ENCODE peak calls at places on chromosomes 5 and 9, in six cellular contexts. Q is CD8-positive, alpha-beta T cell; Z is A549; F is SJSA1; O is heart left ventricle; H is stomach. X is an unnamed sample.
A peak's percentile ranks its signal among the peaks of the same experiment; 100 is the strongest.

GRCh38 chr9:7967093-7967827 is 167.7 kb upstream of the DMAC1 start:
- DNase-seq in Z (no peak), F (no peak), Q (no peak), H (no peak), O (no peak), X (no peak)

GRCh38 chr5:42566658-42567313 is 143.5 kb downstream of the GHR start:
- DNase-seq in Z (no peak), Q (no peak), H (no peak), O (no peak), F (no peak), X (no peak)

GRCh38 chr5:157390179-157390923 is 69.7 kb upstream of the NIPAL4 start:
- DNase-seq in H (peak; percentile 51), F (peak; percentile 87), Q (peak; percentile 15), O (no peak), Z (peak; percentile 99), X (peak; percentile 76)

GRCh38 chr9:35914307-35914807 is 5.1 kb downstream of the SPAAR start:
- DNase-seq in H (peak; percentile 74), Q (no peak), Z (peak; percentile 39), O (peak; percentile 91), F (peak; percentile 18), X (peak; percentile 15)

GRCh38 chr5:71679714-71680113 is 39.4 kb upstream of the CARTPT start:
- DNase-seq in O (no peak), Z (no peak), H (no peak), Q (no peak), F (no peak), X (no peak)

GRCh38 chr5:1793301-1793740 is 6.3 kb downstream of the MRPL36 start:
- DNase-seq in Q (no peak), O (no peak), Z (no peak), F (no peak), H (no peak), X (no peak)

GRCh38 chr5:160291467-160291866 is 20.9 kb downstream of the CCNJL start:
- DNase-seq in Q (no peak), O (no peak), Z (no peak), H (peak; percentile 25), F (no peak), X (no peak)

GRCh38 chr9:122228191-122228905 is 409 bp downstream of the LHX6 start:
- DNase-seq in Z (no peak), O (no peak), F (peak; percentile 31), H (no peak), Q (no peak), X (no peak)

GRCh38 chr9:91177081-91177480 is 184.6 kb downstream of the AUH start:
- DNase-seq in Q (no peak), Z (no peak), O (no peak), F (no peak), H (no peak), X (no peak)

GRCh38 chr9:20207161-20207560 is 415.1 kb downstream of the MLLT3 start:
- DNase-seq in O (no peak), Z (no peak), Q (no peak), H (no peak), F (no peak), X (no peak)

GRCh38 chr5:87853541-87853940 is 415.1 kb downstream of the TMEM161B start:
- DNase-seq in Z (no peak), O (no peak), H (no peak), Q (no peak), F (no peak), X (no peak)

GRCh38 chr9:15213249-15213648 is 93.8 kb downstream of the TTC39B start:
- DNase-seq in F (no peak), H (no peak), O (no peak), Q (no peak), Z (no peak), X (no peak)

GRCh38 chr5:39062104-39062503 is 12.1 kb downstream of the RICTOR start:
- DNase-seq in F (no peak), H (no peak), O (no peak), Q (no peak), Z (no peak), X (no peak)

GRCh38 chr5:39062530-39062929 is 11.7 kb downstream of the RICTOR start:
- DNase-seq in O (no peak), Z (no peak), Q (no peak), H (no peak), F (no peak), X (no peak)

GRCh38 chr5:39063037-39063436 is 11.2 kb downstream of the RICTOR start:
- DNase-seq in Z (no peak), H (no peak), O (no peak), Q (no peak), F (no peak), X (no peak)

GRCh38 chr5:39068099-39068498 is 6.1 kb downstream of the RICTOR start:
- DNase-seq in Z (no peak), H (no peak), O (no peak), F (no peak), Q (no peak), X (no peak)

DNA sequence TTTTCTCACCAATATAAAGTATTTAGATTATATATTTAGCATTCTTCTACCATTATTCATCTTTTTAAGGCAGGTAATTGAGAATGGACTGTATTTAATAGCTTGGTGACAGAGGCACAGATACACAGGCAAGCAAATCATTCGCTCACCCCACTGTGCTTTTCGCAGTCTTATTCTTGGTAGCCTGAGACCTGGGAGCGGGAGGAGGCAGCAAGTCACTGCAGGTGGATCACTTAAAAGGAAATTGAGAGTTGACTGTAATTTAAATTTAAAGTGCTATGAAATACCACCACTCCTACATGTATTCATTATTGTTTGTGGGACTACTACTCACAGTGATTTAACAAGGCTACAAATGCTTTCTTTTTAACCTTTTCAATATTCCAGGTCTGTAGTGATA is 9.7 kb downstream of the RICTOR start:
- DNase-seq in H (no peak), Z (no peak), O (no peak), Q (no peak), F (no peak), X (no peak)
- H3K4me1 ChIP-seq in H (peaks cover 3% of the 10 kb centered on the region), Z (peaks cover 28% of the 10 kb centered on the region), O (peaks cover 85% of the 10 kb centered on the region), Q (peaks cover 57% of the 10 kb centered on the region), F (peaks cover 5% of the 10 kb centered on the region), X (peaks cover 39% of the 10 kb centered on the region)

DNA sequence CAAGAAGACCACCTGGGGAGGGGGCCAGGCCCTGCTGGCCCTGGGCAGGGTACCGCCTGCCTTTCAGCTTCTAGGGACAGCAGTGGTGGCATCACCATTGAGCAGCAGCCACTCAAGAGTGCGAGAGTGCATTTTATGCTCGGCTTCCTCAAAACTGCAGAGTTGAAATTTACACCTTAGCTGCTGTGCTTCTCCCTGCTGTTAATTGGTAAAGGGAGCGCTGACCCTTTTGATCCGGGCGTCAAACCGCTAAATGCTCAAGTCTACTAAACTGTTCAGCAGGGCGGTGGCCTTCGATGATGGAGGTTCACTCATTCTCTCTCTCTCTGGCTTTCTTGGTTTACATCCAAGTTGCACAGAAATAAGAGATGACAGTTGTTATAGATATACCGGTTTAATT is 368.5 kb upstream of the IRX2 start:
- DNase-seq in Q (no peak), Z (no peak), O (no peak), H (no peak), F (no peak), X (no peak)
- H3K9me3 ChIP-seq in Q (no peaks in the 10 kb centered on the region), Z (no peaks in the 10 kb centered on the region), O (no peaks in the 10 kb centered on the region), H (no peaks in the 10 kb centered on the region), F (peaks cover 6% of the 10 kb centered on the region), X (no peaks in the 10 kb centered on the region)

DNA sequence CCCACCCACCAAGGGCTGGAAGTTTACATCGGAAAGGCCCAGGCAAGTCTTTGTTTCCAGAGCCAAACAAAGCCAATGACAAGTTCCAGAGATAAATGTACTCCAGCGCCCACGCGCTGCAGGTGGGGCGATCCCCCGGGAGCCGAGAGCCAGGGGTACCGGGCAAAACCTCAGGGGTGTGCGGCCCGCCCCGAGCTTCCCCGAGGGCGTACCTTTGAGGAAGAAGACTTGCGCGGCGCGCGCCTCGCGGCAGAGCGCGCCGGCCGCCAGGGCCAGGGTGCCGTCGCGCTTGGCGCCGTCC is 671 bp downstream of the DUSP1 start:
- DNase-seq in F (no peak), O (no peak), Z (no peak), Q (no peak), H (no peak), X (no peak)
- H3K4me1 ChIP-seq in F (peaks cover 68% of the 10 kb centered on the region), O (peaks cover 38% of the 10 kb centered on the region), Z (peaks cover 40% of the 10 kb centered on the region), Q (peaks cover 40% of the 10 kb centered on the region), H (peaks cover 60% of the 10 kb centered on the region), X (peaks cover 52% of the 10 kb centered on the region)

DNA sequence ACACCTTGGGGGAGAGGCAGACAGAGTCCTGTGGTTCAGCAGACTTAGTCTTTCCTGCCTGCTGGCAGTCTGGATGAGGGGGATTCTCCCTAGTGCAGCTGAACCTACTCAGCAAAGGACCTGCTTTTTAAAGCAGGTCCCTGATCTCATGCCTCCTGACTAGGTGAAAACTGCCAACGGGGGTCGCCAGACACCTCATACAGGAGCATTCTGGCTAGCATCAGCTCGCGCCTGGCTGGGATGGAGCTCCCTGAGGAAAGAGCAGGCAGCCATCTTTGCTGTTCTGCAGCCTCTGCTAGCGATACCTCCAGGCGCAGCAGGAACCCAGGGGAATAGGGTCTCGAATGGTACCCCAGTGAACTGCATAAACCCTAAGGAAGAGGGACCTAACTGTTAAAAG is 225.2 kb downstream of the CDH9 start:
- DNase-seq in Q (no peak), Z (no peak), O (no peak), F (no peak), H (no peak), X (no peak)
- H3K9me3 ChIP-seq in Q (no peaks in the 10 kb centered on the region), Z (peaks cover 5% of the 10 kb centered on the region), O (no peaks in the 10 kb centered on the region), F (no peaks in the 10 kb centered on the region), H (peaks cover 5% of the 10 kb centered on the region), X (no peaks in the 10 kb centered on the region)

GRCh38 chr5:142324377-142324870 is 397 bp downstream of the SPRY4 start:
- DNase-seq in Z (peak; percentile 60), F (no peak), Q (no peak), O (no peak), H (no peak), X (no peak)

GRCh38 chr5:142320851-142321560 is 3.8 kb downstream of the SPRY4 start:
- DNase-seq in H (no peak), Z (no peak), F (peak; percentile 42), Q (no peak), O (no peak), X (no peak)

GRCh38 chr5:142323480-142324376 is 1.1 kb downstream of the SPRY4 start:
- DNase-seq in Z (peak; percentile 15), Q (no peak), F (peak; percentile 55), O (no peak), H (peak; percentile 44), X (no peak)

GRCh38 chr5:142322403-142322746 is 2.4 kb downstream of the SPRY4 start:
- DNase-seq in O (no peak), Q (no peak), F (no peak), Z (no peak), H (no peak), X (no peak)

GRCh38 chr5:142322747-142323479 is 1.9 kb downstream of the SPRY4 start:
- DNase-seq in F (peak; percentile 66), H (no peak), Z (no peak), Q (no peak), O (peak; percentile 65), X (no peak)
- H3K4me1 ChIP-seq in F (peaks cover 79% of the 10 kb centered on the region), H (peaks cover 64% of the 10 kb centered on the region), Z (peaks cover 51% of the 10 kb centered on the region), Q (peaks cover 34% of the 10 kb centered on the region), O (peaks cover 76% of the 10 kb centered on the region), X (peaks cover 25% of the 10 kb centered on the region)

DNA sequence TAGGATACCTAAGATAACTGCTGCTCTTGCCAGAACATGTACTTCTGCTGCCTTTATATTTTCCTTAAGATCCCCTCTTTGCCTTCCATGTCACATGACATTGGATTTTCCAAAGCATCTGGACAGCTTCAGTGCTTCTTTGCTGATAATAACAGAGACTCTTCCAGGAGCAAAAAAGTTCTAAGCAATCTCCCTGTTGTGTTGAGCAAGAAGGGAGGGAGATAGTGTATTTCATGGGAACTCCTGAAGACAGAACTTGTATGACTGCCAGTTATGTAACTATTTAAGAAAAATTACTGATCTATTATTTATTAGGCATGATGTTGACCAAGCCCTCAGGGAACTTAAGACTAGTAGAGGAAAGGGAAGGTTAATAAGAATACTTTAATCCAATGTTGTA is 454.7 kb downstream of the SPATA31D1 start:
- DNase-seq in F (no peak), O (no peak), Z (no peak), Q (no peak), H (no peak), X (no peak)
- H3K9me3 ChIP-seq in F (no peaks in the 10 kb centered on the region), O (no peaks in the 10 kb centered on the region), Z (peaks cover 4% of the 10 kb centered on the region), Q (no peaks in the 10 kb centered on the region), H (peaks cover 36% of the 10 kb centered on the region), X (no peaks in the 10 kb centered on the region)

GRCh38 chr5:121533814-121534213 is 317.9 kb upstream of the FTMT start:
- DNase-seq in Z (no peak), Q (no peak), O (no peak), H (no peak), F (no peak), X (no peak)
- H3K4me1 ChIP-seq in Z (no peaks in the 10 kb centered on the region), Q (no peaks in the 10 kb centered on the region), O (no peaks in the 10 kb centered on the region), H (no peaks in the 10 kb centered on the region), F (no peaks in the 10 kb centered on the region), X (no peaks in the 10 kb centered on the region)

X was measured in CD8-positive, alpha-beta memory T cell.